ENCODE peak calls at places on chromosomes 16 and 17, in eight cellular contexts. One of them, this sample, is unnamed.

GRCh38 chr17:2786176-2786881 is 9.9 kb upstream of the RAP1GAP2 start:
- DNase-seq in adrenal gland: peak; percentile 88
- DNase-seq in transverse colon: peak; percentile 96
- DNase-seq in neural progenitor cell: peak; percentile 93
- DNase-seq in tibial artery: peak; percentile 66
- DNase-seq in Peyer's patch: peak; percentile 96
- DNase-seq in suprapubic skin: no peak
- DNase-seq in right atrium auricular region: peak; percentile 66
- DNase-seq in this sample: peak; percentile 80

GRCh38 chr17:348692-349425 is 3.7 kb downstream of the RPH3AL start:
- DNase-seq in adrenal gland: no peak
- DNase-seq in transverse colon: peak; percentile 72
- DNase-seq in neural progenitor cell: peak; percentile 47
- DNase-seq in tibial artery: no peak
- DNase-seq in Peyer's patch: peak; percentile 73
- DNase-seq in suprapubic skin: no peak
- DNase-seq in right atrium auricular region: no peak
- DNase-seq in this sample: peak; percentile 63

GRCh38 chr17:7884581-7885356 is 3.8 kb upstream of the CHD3 start:
- DNase-seq in adrenal gland: peak; percentile 41
- DNase-seq in transverse colon: peak; percentile 22
- DNase-seq in neural progenitor cell: peak; percentile 48
- DNase-seq in tibial artery: no peak
- DNase-seq in Peyer's patch: peak; percentile 50
- DNase-seq in suprapubic skin: peak; percentile 66
- DNase-seq in right atrium auricular region: no peak
- DNase-seq in this sample: no peak

GRCh38 chr16:86508947-86509758 is 1.2 kb upstream of the FOXF1 start:
- DNase-seq in adrenal gland: no peak
- DNase-seq in transverse colon: peak; percentile 46
- DNase-seq in neural progenitor cell: peak; percentile 80
- DNase-seq in tibial artery: no peak
- DNase-seq in Peyer's patch: no peak
- DNase-seq in suprapubic skin: no peak
- DNase-seq in right atrium auricular region: no peak
- DNase-seq in this sample: peak; percentile 35

GRCh38 chr16:57994778-57995177 is 5.7 kb downstream of the ZNF319 start:
- DNase-seq in adrenal gland: no peak
- DNase-seq in transverse colon: peak; percentile 51
- DNase-seq in neural progenitor cell: peak; percentile 81
- DNase-seq in tibial artery: peak; percentile 59
- DNase-seq in Peyer's patch: peak; percentile 73
- DNase-seq in suprapubic skin: no peak
- DNase-seq in right atrium auricular region: no peak
- DNase-seq in this sample: peak; percentile 69

GRCh38 chr17:76968707-76969597 is 100.7 kb downstream of the MGAT5B start:
- DNase-seq in adrenal gland: no peak
- DNase-seq in transverse colon: peak; percentile 55
- DNase-seq in neural progenitor cell: peak; percentile 98
- DNase-seq in tibial artery: no peak
- DNase-seq in Peyer's patch: peak; percentile 87
- DNase-seq in suprapubic skin: no peak
- DNase-seq in right atrium auricular region: no peak
- DNase-seq in this sample: peak; percentile 44

GRCh38 chr17:76681222-76682137 is 29.3 kb downstream of the MXRA7 start:
- DNase-seq in adrenal gland: peak; percentile 74
- DNase-seq in transverse colon: peak; percentile 84
- DNase-seq in neural progenitor cell: peak; percentile 87
- DNase-seq in tibial artery: peak; percentile 72
- DNase-seq in Peyer's patch: peak; percentile 84
- DNase-seq in suprapubic skin: no peak
- DNase-seq in right atrium auricular region: peak; percentile 87
- DNase-seq in this sample: peak; percentile 61

GRCh38 chr16:88747588-88748301 is 37.3 kb downstream of the PIEZO1 start:
- DNase-seq in adrenal gland: no peak
- DNase-seq in transverse colon: peak; percentile 68
- DNase-seq in neural progenitor cell: no peak
- DNase-seq in tibial artery: no peak
- DNase-seq in Peyer's patch: peak; percentile 71
- DNase-seq in suprapubic skin: no peak
- DNase-seq in right atrium auricular region: no peak
- DNase-seq in this sample: no peak

GRCh38 chr16:77211880-77212735 is 12.9 kb downstream of the SYCE1L start:
- DNase-seq in adrenal gland: peak; percentile 41
- DNase-seq in transverse colon: peak; percentile 73
- DNase-seq in neural progenitor cell: peak; percentile 83
- DNase-seq in tibial artery: no peak
- DNase-seq in Peyer's patch: peak; percentile 81
- DNase-seq in suprapubic skin: peak; percentile 86
- DNase-seq in right atrium auricular region: peak; percentile 58
- DNase-seq in this sample: peak; percentile 49

GRCh38 chr16:75044800-75045361 is 46.1 kb downstream of the ZNRF1 start:
- DNase-seq in adrenal gland: no peak
- DNase-seq in transverse colon: no peak
- DNase-seq in neural progenitor cell: no peak
- DNase-seq in tibial artery: peak; percentile 37
- DNase-seq in Peyer's patch: no peak
- DNase-seq in suprapubic skin: no peak
- DNase-seq in right atrium auricular region: peak; percentile 69
- DNase-seq in this sample: peak; percentile 64

GRCh38 chr17:68048996-68049395 is 13.5 kb downstream of the KPNA2 start:
- DNase-seq in adrenal gland: no peak
- DNase-seq in transverse colon: no peak
- DNase-seq in neural progenitor cell: peak; percentile 15
- DNase-seq in tibial artery: no peak
- DNase-seq in Peyer's patch: no peak
- DNase-seq in suprapubic skin: no peak
- DNase-seq in right atrium auricular region: no peak
- DNase-seq in this sample: no peak

GRCh38 chr16:27924411-27925118 is 138.9 kb downstream of the GSG1L start:
- DNase-seq in adrenal gland: no peak
- DNase-seq in transverse colon: no peak
- DNase-seq in neural progenitor cell: peak; percentile 28
- DNase-seq in tibial artery: no peak
- DNase-seq in Peyer's patch: no peak
- DNase-seq in suprapubic skin: no peak
- DNase-seq in right atrium auricular region: no peak
- DNase-seq in this sample: no peak

GRCh38 chr17:55731586-55732250 is 9.1 kb upstream of the TMEM100 start:
- DNase-seq in adrenal gland: no peak
- DNase-seq in transverse colon: peak; percentile 24
- DNase-seq in neural progenitor cell: peak; percentile 20
- DNase-seq in tibial artery: peak; percentile 83
- DNase-seq in Peyer's patch: peak; percentile 48
- DNase-seq in suprapubic skin: peak; percentile 85
- DNase-seq in right atrium auricular region: peak; percentile 90
- DNase-seq in this sample: no peak

GRCh38 chr17:2612630-2613029 is 19.2 kb downstream of the PAFAH1B1 start:
- DNase-seq in adrenal gland: no peak
- DNase-seq in transverse colon: no peak
- DNase-seq in neural progenitor cell: no peak
- DNase-seq in tibial artery: no peak
- DNase-seq in Peyer's patch: no peak
- DNase-seq in suprapubic skin: no peak
- DNase-seq in right atrium auricular region: no peak
- DNase-seq in this sample: no peak

GRCh38 chr16:53372942-53373871 is 61.1 kb upstream of the RBL2 start:
- DNase-seq in adrenal gland: no peak
- DNase-seq in transverse colon: peak; percentile 76
- DNase-seq in neural progenitor cell: no peak
- DNase-seq in tibial artery: no peak
- DNase-seq in Peyer's patch: peak; percentile 86
- DNase-seq in suprapubic skin: no peak
- DNase-seq in right atrium auricular region: no peak
- DNase-seq in this sample: peak; percentile 85
- H3K4me3 ChIP-seq in adrenal gland: no peak overlapping the region
- H3K4me3 ChIP-seq in transverse colon: peak overlapping the region; percentile 21
- H3K4me3 ChIP-seq in neural progenitor cell: no peak overlapping the region
- H3K4me3 ChIP-seq in tibial artery: no peak overlapping the region
- H3K4me3 ChIP-seq in Peyer's patch: peak overlapping the region; percentile 48
- H3K4me3 ChIP-seq in suprapubic skin: peak overlapping the region; percentile 52
- H3K4me3 ChIP-seq in right atrium auricular region: no peak overlapping the region
- H3K4me3 ChIP-seq in this sample: peak overlapping the region; percentile 12

GRCh38 chr16:11372924-11373306 is 27.7 kb downstream of the RMI2 start:
- DNase-seq in adrenal gland: no peak
- DNase-seq in transverse colon: no peak
- DNase-seq in neural progenitor cell: no peak
- DNase-seq in tibial artery: no peak
- DNase-seq in Peyer's patch: no peak
- DNase-seq in suprapubic skin: no peak
- DNase-seq in right atrium auricular region: no peak
- DNase-seq in this sample: no peak

GRCh38 chr16:11372073-11372923 is 27.0 kb downstream of the RMI2 start:
- DNase-seq in adrenal gland: no peak
- DNase-seq in transverse colon: no peak
- DNase-seq in neural progenitor cell: no peak
- DNase-seq in tibial artery: no peak
- DNase-seq in Peyer's patch: no peak
- DNase-seq in suprapubic skin: no peak
- DNase-seq in right atrium auricular region: no peak
- DNase-seq in this sample: no peak

GRCh38 chr16:11370084-11370931 is 25.0 kb downstream of the RMI2 start:
- DNase-seq in adrenal gland: peak; percentile 66
- DNase-seq in transverse colon: no peak
- DNase-seq in neural progenitor cell: no peak
- DNase-seq in tibial artery: no peak
- DNase-seq in Peyer's patch: peak; percentile 83
- DNase-seq in suprapubic skin: no peak
- DNase-seq in right atrium auricular region: no peak
- DNase-seq in this sample: no peak

GRCh38 chr16:11377156-11377555 is 31.9 kb downstream of the RMI2 start:
- DNase-seq in adrenal gland: no peak
- DNase-seq in transverse colon: no peak
- DNase-seq in neural progenitor cell: no peak
- DNase-seq in tibial artery: no peak
- DNase-seq in Peyer's patch: no peak
- DNase-seq in suprapubic skin: no peak
- DNase-seq in right atrium auricular region: no peak
- DNase-seq in this sample: no peak

DNA sequence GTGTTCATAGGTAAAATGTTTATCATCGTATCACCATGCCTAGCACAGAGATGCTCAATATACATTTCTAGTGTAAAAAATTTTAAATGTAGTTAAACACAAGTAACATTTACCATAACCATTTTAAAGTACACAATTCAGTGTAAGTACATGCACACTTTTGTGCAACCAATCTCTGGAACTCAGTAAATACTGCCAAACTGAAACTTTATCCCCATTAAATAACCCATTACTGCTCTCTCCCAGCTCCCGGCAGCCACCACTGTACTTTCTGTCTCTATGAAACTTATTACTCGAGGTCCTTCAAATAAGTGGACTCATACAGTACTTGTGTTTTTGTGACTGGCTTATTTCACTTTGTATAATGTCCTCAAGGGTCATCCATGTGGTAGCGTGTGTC is 29.0 kb downstream of the RMI2 start:
- DNase-seq in adrenal gland: no peak
- DNase-seq in transverse colon: no peak
- DNase-seq in neural progenitor cell: no peak
- DNase-seq in tibial artery: no peak
- DNase-seq in Peyer's patch: no peak
- DNase-seq in suprapubic skin: no peak
- DNase-seq in right atrium auricular region: no peak
- DNase-seq in this sample: no peak
- H3K36me3 ChIP-seq in adrenal gland: no peaks in the 10 kb centered on the region
- H3K36me3 ChIP-seq in transverse colon: no peaks in the 10 kb centered on the region
- H3K36me3 ChIP-seq in neural progenitor cell: no peaks in the 10 kb centered on the region
- H3K36me3 ChIP-seq in tibial artery: no peaks in the 10 kb centered on the region
- H3K36me3 ChIP-seq in Peyer's patch: no peaks in the 10 kb centered on the region
- H3K36me3 ChIP-seq in suprapubic skin: no peaks in the 10 kb centered on the region
- H3K36me3 ChIP-seq in right atrium auricular region: no peaks in the 10 kb centered on the region
- H3K36me3 ChIP-seq in this sample: no peaks in the 10 kb centered on the region

GRCh38 chr17:34163681-34164080 is 91.4 kb upstream of the CCL2 start:
- DNase-seq in adrenal gland: no peak
- DNase-seq in transverse colon: no peak
- DNase-seq in neural progenitor cell: peak; percentile 64
- DNase-seq in tibial artery: no peak
- DNase-seq in Peyer's patch: no peak
- DNase-seq in suprapubic skin: no peak
- DNase-seq in right atrium auricular region: no peak
- DNase-seq in this sample: no peak
- TF ChIP-seq CTCF in adrenal gland: no peak
- TF ChIP-seq CTCF in transverse colon: peak; percentile 22
- TF ChIP-seq CTCF in neural progenitor cell: peak; percentile 57
- TF ChIP-seq CTCF in tibial artery: peak; percentile 23
- TF ChIP-seq CTCF in Peyer's patch: no peak
- TF ChIP-seq CTCF in suprapubic skin: peak; percentile 16
- TF ChIP-seq CTCF in right atrium auricular region: peak; percentile 60
- TF ChIP-seq CTCF in this sample: no peak

GRCh38 chr17:57369509-57369945 is 113.2 kb downstream of the MSI2 start:
- DNase-seq in adrenal gland: no peak
- DNase-seq in transverse colon: no peak
- DNase-seq in neural progenitor cell: no peak
- DNase-seq in tibial artery: no peak
- DNase-seq in Peyer's patch: no peak
- DNase-seq in suprapubic skin: no peak
- DNase-seq in right atrium auricular region: no peak
- DNase-seq in this sample: no peak

GRCh38 chr17:57370051-57370581 is 113.8 kb downstream of the MSI2 start:
- DNase-seq in adrenal gland: no peak
- DNase-seq in transverse colon: no peak
- DNase-seq in neural progenitor cell: peak; percentile 18
- DNase-seq in tibial artery: no peak
- DNase-seq in Peyer's patch: no peak
- DNase-seq in suprapubic skin: no peak
- DNase-seq in right atrium auricular region: no peak
- DNase-seq in this sample: no peak

GRCh38 chr17:57370583-57370982 is 114.3 kb downstream of the MSI2 start:
- DNase-seq in adrenal gland: no peak
- DNase-seq in transverse colon: no peak
- DNase-seq in neural progenitor cell: no peak
- DNase-seq in tibial artery: no peak
- DNase-seq in Peyer's patch: no peak
- DNase-seq in suprapubic skin: no peak
- DNase-seq in right atrium auricular region: no peak
- DNase-seq in this sample: no peak

GRCh38 chr17:57366558-57367351 is 110.4 kb downstream of the MSI2 start:
- DNase-seq in adrenal gland: no peak
- DNase-seq in transverse colon: no peak
- DNase-seq in neural progenitor cell: no peak
- DNase-seq in tibial artery: no peak
- DNase-seq in Peyer's patch: no peak
- DNase-seq in suprapubic skin: no peak
- DNase-seq in right atrium auricular region: no peak
- DNase-seq in this sample: no peak

DNA sequence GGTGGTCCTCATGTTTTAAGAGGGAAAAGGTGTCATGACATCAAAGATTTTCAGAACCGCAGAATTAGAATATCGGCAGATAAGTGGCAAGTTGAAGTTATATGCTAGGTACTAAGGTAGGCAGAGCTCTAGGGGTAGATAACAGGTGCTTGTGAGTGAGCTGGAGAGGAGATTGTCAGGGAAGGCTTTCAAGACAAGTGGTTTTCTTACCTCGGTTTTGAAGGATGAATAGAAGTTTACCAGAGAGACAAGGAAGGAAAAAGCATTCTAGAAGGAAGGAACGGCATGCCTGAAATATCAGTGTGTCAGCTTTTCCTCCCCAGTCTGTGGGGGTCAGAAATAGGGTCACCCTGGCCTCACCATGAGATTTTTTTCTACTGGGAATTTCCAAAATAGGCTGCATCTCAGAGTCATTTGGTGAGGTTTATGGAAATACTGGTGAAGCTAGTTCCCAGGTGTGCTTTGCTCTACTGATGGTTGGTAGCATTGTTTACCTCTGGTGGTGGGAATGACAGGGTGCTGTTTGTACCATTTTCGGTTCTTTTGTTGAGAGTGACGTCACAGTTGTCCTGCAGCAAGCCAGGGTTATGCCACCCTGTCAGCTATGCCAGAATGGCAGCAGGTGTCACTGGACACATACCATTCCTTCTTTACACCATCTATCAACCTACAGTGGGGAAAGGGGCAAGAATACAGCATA is 112.5 kb downstream of the MSI2 start:
- DNase-seq in adrenal gland: no peak
- DNase-seq in transverse colon: peak; percentile 24
- DNase-seq in neural progenitor cell: no peak
- DNase-seq in tibial artery: no peak
- DNase-seq in Peyer's patch: no peak
- DNase-seq in suprapubic skin: no peak
- DNase-seq in right atrium auricular region: no peak
- DNase-seq in this sample: no peak
- H3K4me3 ChIP-seq in adrenal gland: no peak overlapping the region
- H3K4me3 ChIP-seq in transverse colon: no peak overlapping the region
- H3K4me3 ChIP-seq in neural progenitor cell: no peak overlapping the region
- H3K4me3 ChIP-seq in tibial artery: no peak overlapping the region
- H3K4me3 ChIP-seq in Peyer's patch: no peak overlapping the region
- H3K4me3 ChIP-seq in suprapubic skin: no peak overlapping the region
- H3K4me3 ChIP-seq in right atrium auricular region: no peak overlapping the region
- H3K4me3 ChIP-seq in this sample: no peak overlapping the region

This sample was measured in lung.